ENCODE peak calls at places on chromosomes 13 and 19, in six cellular contexts. E is psoas muscle; Z is CD8-positive, alpha-beta memory T cell; A is caudate nucleus; R is cardiac muscle cell; W is iPS DF 6.9. P is an unnamed sample.

GRCh38 chr13:35784286-35784951 is 307.9 kb upstream of the MAB21L1 start:
- DNase-seq in E (no peak), Z (no peak), A (no peak), R (no peak), W (no peak), P (no peak)

GRCh38 chr13:30145709-30146367 is 161.5 kb downstream of the KATNAL1 start:
- DNase-seq in E (no peak), Z (no peak), A (no peak), R (no peak), W (no peak), P (no peak)

GRCh38 chr19:33447336-33448158 is 74.0 kb downstream of the CEBPG start:
- DNase-seq in E (peak), Z (no peak), A (no peak), R (no peak), W (no peak), P (peak)

GRCh38 chr19:54416695-54417491 is 1.6 kb downstream of the TTYH1 start:
- DNase-seq in E (no peak), Z (no peak), A (no peak), R (no peak), W (no peak), P (no peak)

GRCh38 chr13:34577051-34577450 is 365.0 kb upstream of the NBEA start:
- DNase-seq in E (no peak), Z (no peak), A (no peak), R (peak), W (no peak), P (peak)

GRCh38 chr19:1516395-1516753 is 3.6 kb upstream of the ADAMTSL5 start:
- DNase-seq in E (no peak), Z (no peak), A (no peak), R (no peak), W (no peak), P (no peak)

GRCh38 chr19:33171916-33172359 is 22.2 kb upstream of the LRP3 start:
- DNase-seq in E (no peak), Z (no peak), A (no peak), R (no peak), W (no peak), P (no peak)

GRCh38 chr19:9709305-9709704 is 34.4 kb upstream of the ZNF562 start:
- DNase-seq in E (no peak), Z (no peak), A (no peak), R (no peak), W (no peak), P (no peak)

GRCh38 chr19:40641306-40641705 is 40.1 kb downstream of the LTBP4 start:
- DNase-seq in E (no peak), Z (no peak), A (no peak), R (no peak), W (no peak), P (no peak)

DNA sequence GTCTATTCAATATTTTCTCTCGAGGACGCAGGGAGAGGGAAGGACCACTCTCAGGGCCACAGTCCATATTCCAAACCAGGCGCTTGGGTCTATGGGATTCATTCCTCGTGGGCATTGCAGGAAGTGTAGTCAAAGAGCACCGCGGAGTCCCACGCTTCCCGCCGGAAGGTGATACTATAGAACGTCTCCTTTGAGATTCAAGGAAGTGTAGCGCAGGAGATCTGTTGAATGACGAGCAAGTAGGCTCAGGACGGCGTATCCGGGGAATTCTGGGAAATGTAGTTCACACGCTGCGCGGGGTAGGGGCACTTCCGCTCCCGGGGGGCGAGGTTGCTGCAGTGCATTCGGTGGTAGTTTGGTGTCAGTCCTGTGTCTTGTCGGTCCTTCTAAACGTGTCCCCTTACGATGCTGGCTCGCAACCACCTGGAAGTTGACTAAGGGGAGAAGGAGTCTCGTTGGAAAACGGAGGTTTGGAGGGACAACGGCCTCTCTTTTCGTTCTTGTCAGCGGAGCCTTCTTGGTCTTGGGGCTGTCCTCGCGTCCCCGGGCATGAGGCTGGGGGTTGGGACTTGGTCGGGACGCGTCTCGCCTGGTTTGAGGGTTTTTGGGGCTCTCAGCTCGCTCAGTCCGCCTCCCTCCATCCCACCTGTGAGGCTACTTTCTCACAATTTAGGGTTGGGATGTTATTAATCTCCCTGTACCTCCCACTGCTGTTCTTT is at the start of gene ZNF284:
- DNase-seq in E (peak), Z (peak), A (peak), R (peak), W (peak), P (peak)
- H3K27ac ChIP-seq in E (peak), Z (peak), A (no peak), R (no peak), W (no peak), P (peak)

GRCh38 chr19:6803036-6803404 is 30.5 kb downstream of the VAV1 start:
- DNase-seq in E (no peak), Z (no peak), A (no peak), R (no peak), W (no peak), P (no peak)

GRCh38 chr19:6802336-6803035 is 30.0 kb downstream of the VAV1 start:
- DNase-seq in E (peak), Z (peak), A (no peak), R (peak), W (no peak), P (no peak)

GRCh38 chr19:6796278-6796677 is 23.8 kb downstream of the VAV1 start:
- DNase-seq in E (no peak), Z (no peak), A (no peak), R (no peak), W (no peak), P (no peak)

GRCh38 chr19:6801397-6802086 is 29.0 kb downstream of the VAV1 start:
- DNase-seq in E (peak), Z (peak), A (no peak), R (peak), W (no peak), P (no peak)

GRCh38 chr19:6800991-6801396 is 28.5 kb downstream of the VAV1 start:
- DNase-seq in E (no peak), Z (no peak), A (no peak), R (peak), W (no peak), P (peak)
- H3K27ac ChIP-seq in E (no peak), Z (peak), A (peak), R (no peak), W (no peak), P (peak)

GRCh38 chr19:55528030-55528801 is 8.7 kb downstream of the SBK2 start:
- DNase-seq in E (no peak), Z (no peak), A (no peak), R (peak), W (no peak), P (no peak)
- H3K27ac ChIP-seq in E (no peak), Z (no peak), A (no peak), R (no peak), W (no peak), P (no peak)

GRCh38 chr13:41008349-41008980 is 10.7 kb downstream of the ELF1 start:
- DNase-seq in E (no peak), Z (no peak), A (no peak), R (peak), W (no peak), P (peak)
- H3K27ac ChIP-seq in E (no peak), Z (no peak), A (no peak), R (no peak), W (no peak), P (peak)

GRCh38 chr13:28411859-28412353 is 83.0 kb downstream of the FLT1 start:
- DNase-seq in E (no peak), Z (no peak), A (no peak), R (peak), W (no peak), P (no peak)

GRCh38 chr13:28410096-28410495 is 84.8 kb downstream of the FLT1 start:
- DNase-seq in E (no peak), Z (no peak), A (no peak), R (no peak), W (no peak), P (no peak)

GRCh38 chr13:28415994-28416411 is 78.9 kb downstream of the FLT1 start:
- DNase-seq in E (no peak), Z (no peak), A (no peak), R (no peak), W (no peak), P (no peak)

GRCh38 chr13:28412981-28413380 is 81.9 kb downstream of the FLT1 start:
- DNase-seq in E (peak), Z (no peak), A (no peak), R (peak), W (no peak), P (no peak)

DNA sequence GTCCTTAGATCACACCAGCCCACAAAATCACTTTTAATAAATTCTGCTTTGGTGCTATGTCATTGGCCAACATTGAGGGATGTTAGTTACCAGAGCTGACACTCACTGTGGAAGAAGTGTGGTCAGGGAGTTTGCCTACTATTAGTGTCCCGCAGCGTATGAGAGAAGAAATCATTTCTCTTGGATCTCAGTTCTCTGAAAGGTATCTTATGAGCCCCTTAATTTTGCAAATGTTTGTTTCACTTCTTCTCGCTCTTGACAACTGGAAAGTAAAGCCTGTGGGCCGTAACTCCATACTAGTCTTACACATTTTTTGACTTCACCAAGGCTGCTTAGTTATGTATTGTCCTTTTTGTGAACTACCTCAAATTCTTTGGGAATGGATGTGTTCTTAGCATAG is 80.9 kb downstream of the FLT1 start:
- DNase-seq in E (no peak), Z (no peak), A (no peak), R (no peak), W (no peak), P (no peak)
- H3K27ac ChIP-seq in E (no peak), Z (no peak), A (no peak), R (no peak), W (no peak), P (no peak)

DNA sequence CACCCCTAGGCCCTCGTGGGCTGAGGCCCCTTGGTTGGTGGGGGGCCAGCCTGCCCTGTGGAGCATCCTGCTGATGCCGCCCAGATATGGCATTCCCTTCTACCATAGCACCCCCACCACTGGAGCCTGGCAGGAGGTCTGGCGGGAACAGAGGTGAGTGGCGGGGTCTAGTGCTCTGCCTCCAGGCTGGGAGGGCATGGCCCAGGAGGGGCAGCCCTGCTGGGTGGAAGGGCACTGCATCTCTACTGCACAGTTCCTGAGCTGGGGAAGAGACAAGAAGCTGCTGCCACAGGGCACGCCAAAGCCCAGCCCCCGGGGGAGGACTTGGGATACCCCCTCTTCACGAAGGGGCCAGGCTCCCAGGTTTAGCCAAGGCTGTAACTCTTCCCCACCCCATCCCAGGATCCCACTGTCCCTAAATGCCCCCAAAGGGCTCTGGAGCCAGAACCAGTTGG is 2.4 kb upstream of the KMT2B start:
- DNase-seq in E (no peak), Z (no peak), A (no peak), R (no peak), W (no peak), P (no peak)
- H3K27ac ChIP-seq in E (peak), Z (no peak), A (no peak), R (no peak), W (no peak), P (no peak)

GRCh38 chr19:36214388-36215275 is at the start of the genes ZNF146 and ZNF565:
- DNase-seq in E (peak), Z (peak), A (peak), R (peak), W (peak), P (peak)

GRCh38 chr19:36215276-36216171 is 618 bp downstream of the ZNF146 start:
- DNase-seq in E (no peak), Z (no peak), A (no peak), R (peak), W (no peak), P (no peak)

GRCh38 chr19:36212895-36213294 is 1.6 kb downstream of the ZNF565 start:
- DNase-seq in E (no peak), Z (no peak), A (no peak), R (no peak), W (no peak), P (no peak)

GRCh38 chr19:36210497-36210896 is 4.0 kb downstream of the ZNF565 start:
- DNase-seq in E (no peak), Z (no peak), A (no peak), R (peak), W (no peak), P (no peak)

DNA sequence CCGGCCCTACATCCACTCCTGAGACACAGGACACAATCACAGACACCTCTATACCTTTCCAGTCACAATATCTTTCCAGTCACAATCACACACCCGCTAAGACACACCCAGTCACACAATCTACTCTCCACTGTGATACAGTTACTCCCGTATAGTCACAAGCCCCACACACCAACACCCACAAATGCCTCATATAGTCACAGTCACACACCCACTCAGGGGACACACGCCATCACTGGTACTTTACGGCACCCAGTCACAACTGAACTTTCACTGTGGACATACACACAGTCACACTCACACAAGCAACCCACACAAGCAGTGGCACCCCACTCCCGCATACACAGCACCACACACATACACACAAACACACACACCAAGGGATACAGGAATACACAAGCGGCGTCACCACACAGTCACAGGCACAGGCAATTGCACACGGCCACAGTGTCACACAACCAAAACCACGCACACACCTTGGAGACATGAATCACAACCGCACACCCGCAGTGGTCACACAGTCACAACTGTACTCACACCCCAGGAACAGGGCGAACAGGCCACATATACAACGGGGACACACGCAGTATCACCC is 575 bp downstream of the ZNF565 start:
- DNase-seq in E (no peak), Z (no peak), A (no peak), R (no peak), W (no peak), P (peak)
- H3K27ac ChIP-seq in E (peak), Z (peak), A (peak), R (no peak), W (no peak), P (peak)

DNA sequence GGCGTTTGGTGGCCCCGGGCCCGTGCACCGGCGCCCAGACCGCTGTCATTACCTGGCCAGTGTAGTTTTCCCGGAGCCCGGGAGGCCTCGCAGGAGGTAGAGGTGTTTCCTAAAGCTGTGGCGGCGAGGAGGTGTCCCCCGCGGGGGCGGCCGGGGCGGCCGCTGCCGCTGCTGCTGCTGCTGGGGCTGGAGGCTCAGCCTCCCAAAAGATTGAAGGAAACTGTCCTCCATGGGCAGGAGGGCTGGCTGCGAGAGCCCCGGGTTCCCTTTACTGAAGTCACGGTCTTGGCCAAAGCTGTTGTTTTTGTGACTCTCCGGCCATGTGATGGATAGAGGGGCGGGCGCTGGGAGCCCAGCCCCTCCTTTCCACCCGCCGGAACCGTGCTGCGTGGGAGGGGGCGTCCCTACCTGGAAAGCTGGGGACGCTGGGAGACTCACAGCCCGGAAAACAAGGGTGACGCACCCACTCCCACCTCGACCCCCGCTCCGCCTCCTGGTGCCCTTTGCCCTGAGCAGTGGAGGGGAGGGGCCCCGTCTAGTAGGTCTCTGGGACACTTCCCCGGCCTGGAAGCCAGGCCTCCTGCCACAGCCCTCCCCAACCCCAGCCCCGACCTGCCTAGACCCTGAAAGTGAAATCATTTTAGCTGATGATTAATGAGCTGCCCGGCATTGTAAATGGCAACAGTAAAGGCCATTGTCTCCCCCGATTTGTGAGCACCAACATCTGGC is at the start of gene N4BP2L1:
- DNase-seq in E (peak), Z (peak), A (peak), R (peak), W (no peak), P (no peak)
- H3K27ac ChIP-seq in E (peak), Z (peak), A (peak), R (no peak), W (no peak), P (no peak)

DNA sequence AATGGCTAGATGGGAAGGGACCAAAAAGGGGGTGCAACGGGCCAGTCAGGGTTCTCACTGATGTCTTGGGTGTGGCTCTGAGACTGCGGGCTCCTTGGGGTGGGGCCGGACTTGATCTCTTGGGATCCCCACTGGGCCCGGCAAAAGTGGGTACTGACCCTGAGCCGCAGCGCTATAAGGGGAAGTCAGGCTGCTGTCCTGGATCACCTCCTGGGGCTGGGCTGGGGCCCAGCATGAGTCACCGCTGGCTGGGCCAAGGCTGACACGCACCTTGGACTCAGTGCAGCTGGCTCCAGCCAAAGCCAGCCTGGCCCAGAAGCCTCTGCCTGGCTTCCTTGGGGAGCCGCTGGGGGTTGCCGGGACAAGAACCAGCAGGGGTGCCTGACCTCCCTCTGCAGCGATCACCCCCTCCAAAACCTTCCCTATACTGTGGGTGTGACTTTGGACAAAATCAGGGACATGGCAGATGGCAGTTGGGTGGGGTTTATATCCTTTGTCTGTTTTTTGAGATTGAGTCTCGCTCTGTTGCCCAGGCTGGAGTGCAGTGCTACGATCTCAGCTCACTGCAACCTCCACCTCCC is 614 bp upstream of the IQCN start:
- DNase-seq in E (peak), Z (no peak), A (peak), R (peak), W (no peak), P (no peak)
- H3K27ac ChIP-seq in E (peak), Z (peak), A (peak), R (no peak), W (no peak), P (peak)

DNA sequence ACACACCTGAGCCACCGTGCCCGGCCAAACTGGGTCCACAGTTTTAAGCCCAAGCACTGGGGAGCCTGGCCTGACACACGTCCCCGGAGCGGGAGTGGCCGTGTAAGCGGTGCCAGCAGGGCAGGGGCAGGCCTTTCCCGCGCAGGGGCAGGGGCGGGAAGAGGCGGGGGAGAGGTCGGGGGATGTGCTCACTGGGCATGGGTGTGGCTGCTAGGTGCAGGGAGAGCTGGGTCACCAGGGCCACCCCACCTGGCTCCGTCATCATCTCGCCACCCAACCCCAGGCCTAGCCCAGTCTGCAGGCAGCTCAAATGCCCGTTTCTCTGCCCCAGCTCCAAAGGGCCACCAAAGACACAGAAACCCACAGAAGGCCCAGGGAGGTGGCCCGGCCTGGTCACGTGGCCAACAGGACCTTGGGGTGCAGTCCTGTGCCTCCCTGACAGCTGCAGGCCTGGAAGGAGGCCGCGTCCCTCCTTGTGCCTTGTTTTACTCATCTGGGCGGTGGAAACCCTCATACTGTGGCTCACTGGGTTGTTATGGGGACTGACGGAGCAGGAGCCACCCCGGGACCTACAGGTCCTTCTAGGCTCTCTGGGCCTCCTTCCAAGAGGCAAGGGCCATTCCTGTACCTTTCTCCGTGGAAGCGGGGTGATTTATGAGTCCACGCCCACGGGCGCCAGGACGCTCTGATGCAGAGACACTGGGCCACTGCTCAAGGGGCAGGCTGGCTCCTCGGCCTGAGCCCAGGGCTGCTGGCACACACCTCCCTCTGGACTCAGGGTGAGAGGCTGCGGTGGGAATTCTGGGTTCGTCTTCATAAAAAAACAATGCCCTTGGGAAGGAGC is 27.7 kb downstream of the MAP2K2 start:
- DNase-seq in E (peak), Z (no peak), A (no peak), R (no peak), W (no peak), P (no peak)
- H3K27ac ChIP-seq in E (no peak), Z (no peak), A (no peak), R (no peak), W (no peak), P (no peak)